ENCODE peak calls at places on chromosomes 11 and 22, in six cellular contexts. Z is effector CD4-positive, alpha-beta T cell; R is choroid plexus epithelial cell; E is NCI-H1105; U is epithelial cell of proximal tubule; F is epithelial cell of esophagus. V is an unnamed sample.

GRCh38 chr22:43289976-43290663 is 53.1 kb downstream of the SCUBE1 start:
- DNase-seq in Z (no peak), F (peak; percentile 27), R (peak; percentile 72), U (no peak), E (peak; percentile 25), V (no peak)

GRCh38 chr22:44405661-44406060 is 92.4 kb downstream of the RTL6 start:
- DNase-seq in E (no peak), F (no peak), U (no peak), R (no peak), Z (no peak), V (no peak)

GRCh38 chr11:19919050-19919561 is 206.5 kb downstream of the NAV2 start:
- DNase-seq in F (peak; percentile 86), Z (no peak), E (no peak), U (peak; percentile 76), R (peak; percentile 94), V (peak; percentile 95)

GRCh38 chr11:60959445-60959844 is 7.5 kb upstream of the SLC15A3 start:
- DNase-seq in E (no peak), U (no peak), R (no peak), F (peak; percentile 14), Z (no peak), V (peak; percentile 46)

GRCh38 chr11:7263842-7264241 is 12.1 kb downstream of the SYT9 start:
- DNase-seq in R (no peak), Z (no peak), E (no peak), F (no peak), U (no peak), V (no peak)

GRCh38 chr11:48096588-48097525 is 116.5 kb downstream of the PTPRJ start:
- DNase-seq in U (no peak), E (no peak), F (peak; percentile 76), R (peak; percentile 66), Z (no peak), V (no peak)

GRCh38 chr11:130908770-130909625 is 7.3 kb downstream of the SNX19 start:
- DNase-seq in U (no peak), Z (no peak), R (peak; percentile 94), F (peak; percentile 72), E (no peak), V (peak; percentile 47)

GRCh38 chr11:133038850-133039249 is 493.5 kb downstream of the OPCML start:
- DNase-seq in Z (no peak), R (no peak), E (no peak), F (peak; percentile 10), U (no peak), V (no peak)

GRCh38 chr22:28759861-28760560 is 12.5 kb upstream of the CCDC117 start:
- DNase-seq in Z (no peak), R (peak; percentile 5), E (peak; percentile 6), F (peak; percentile 40), U (no peak), V (no peak)

V was measured in foreskin melanocyte.